ENCODE peak calls at places on chromosomes 13 and 19, in six cellular contexts. Y, P, D, J, Z and H are unnamed samples.

GRCh38 chr19:44757057-44757734 is 8.7 kb downstream of the BCL3 start:
- DNase-seq in Y (peak; percentile 49), P (peak; percentile 79), D (peak; percentile 78), J (peak; percentile 87), Z (peak; percentile 85), H (no peak)

GRCh38 chr13:38180100-38180499 is 169.6 kb upstream of the UFM1 start:
- DNase-seq in Y (no peak), P (peak; percentile 89), D (no peak), J (peak; percentile 50), Z (no peak), H (peak; percentile 94)

GRCh38 chr13:30052127-30052526 is 201.7 kb upstream of the UBL3 start:
- DNase-seq in Y (peak; percentile 71), P (no peak), D (no peak), J (no peak), Z (no peak), H (no peak)

GRCh38 chr13:41465215-41465907 is 8.0 kb downstream of the RGCC start:
- DNase-seq in Y (no peak), P (peak; percentile 88), D (peak; percentile 70), J (peak; percentile 81), Z (peak; percentile 83), H (peak; percentile 88)

GRCh38 chr13:42835012-42835411 is 53.6 kb downstream of the FAM216B start:
- DNase-seq in Y (no peak), P (no peak), D (no peak), J (no peak), Z (no peak), H (no peak)

GRCh38 chr19:43562698-43563241 is 12.6 kb downstream of the XRCC1 start:
- DNase-seq in Y (no peak), P (peak; percentile 92), D (peak; percentile 84), J (peak; percentile 89), Z (peak; percentile 90), H (peak; percentile 41)

GRCh38 chr13:67369895-67370660 is 139.9 kb upstream of the PCDH9 start:
- DNase-seq in Y (no peak), P (peak; percentile 97), D (no peak), J (peak; percentile 98), Z (no peak), H (peak; percentile 8)

GRCh38 chr19:55146648-55147218 is 2.3 kb downstream of the TNNT1 start:
- DNase-seq in Y (peak; percentile 96), P (no peak), D (no peak), J (no peak), Z (peak; percentile 60), H (peak; percentile 8)

GRCh38 chr13:89457977-89458376 is 1786.8 kb downstream of the SLITRK5 start:
- DNase-seq in Y (no peak), P (peak; percentile 90), D (no peak), J (peak; percentile 94), Z (no peak), H (peak; percentile 94)

DNA sequence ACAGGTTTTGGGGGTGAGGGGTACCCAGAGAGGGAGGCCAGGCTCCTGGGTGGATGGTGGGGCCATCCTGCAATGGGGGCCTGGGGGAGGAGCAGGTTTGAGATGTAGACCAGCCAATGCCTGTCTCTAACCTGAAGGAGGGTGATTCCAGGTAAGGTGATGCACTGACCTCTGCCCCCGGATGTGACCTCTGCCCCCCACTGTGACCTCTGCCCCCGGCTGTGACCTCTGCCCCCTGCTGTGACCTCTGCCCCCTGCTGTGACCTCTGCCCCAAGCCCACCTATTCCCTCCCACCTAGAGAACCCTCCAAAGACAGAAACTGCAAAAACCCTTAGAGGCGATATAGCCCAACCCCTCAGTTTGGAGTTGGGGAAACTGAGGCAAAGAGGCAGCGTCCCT is 10.3 kb upstream of the SPACA4 start:
- DNase-seq in Y (no peak), P (no peak), D (no peak), J (no peak), Z (no peak), H (no peak)
- H3K4me3 ChIP-seq in Y (no peak overlapping the region), P (no peak overlapping the region), D (no peak overlapping the region), J (no peak overlapping the region), Z (no peak overlapping the region), H (no peak overlapping the region)

GRCh38 chr19:57578487-57579205 is at the start of gene ZNF416:
- DNase-seq in Y (peak; percentile 100), P (peak; percentile 97), D (peak; percentile 99), J (peak; percentile 99), Z (peak; percentile 97), H (peak; percentile 96)
- TF ChIP-seq CTCF in Y (no peak), P (peak; percentile 13), D (no peak), J (peak; percentile 40), Z (peak; percentile 24), H (peak; percentile 27)

DNA sequence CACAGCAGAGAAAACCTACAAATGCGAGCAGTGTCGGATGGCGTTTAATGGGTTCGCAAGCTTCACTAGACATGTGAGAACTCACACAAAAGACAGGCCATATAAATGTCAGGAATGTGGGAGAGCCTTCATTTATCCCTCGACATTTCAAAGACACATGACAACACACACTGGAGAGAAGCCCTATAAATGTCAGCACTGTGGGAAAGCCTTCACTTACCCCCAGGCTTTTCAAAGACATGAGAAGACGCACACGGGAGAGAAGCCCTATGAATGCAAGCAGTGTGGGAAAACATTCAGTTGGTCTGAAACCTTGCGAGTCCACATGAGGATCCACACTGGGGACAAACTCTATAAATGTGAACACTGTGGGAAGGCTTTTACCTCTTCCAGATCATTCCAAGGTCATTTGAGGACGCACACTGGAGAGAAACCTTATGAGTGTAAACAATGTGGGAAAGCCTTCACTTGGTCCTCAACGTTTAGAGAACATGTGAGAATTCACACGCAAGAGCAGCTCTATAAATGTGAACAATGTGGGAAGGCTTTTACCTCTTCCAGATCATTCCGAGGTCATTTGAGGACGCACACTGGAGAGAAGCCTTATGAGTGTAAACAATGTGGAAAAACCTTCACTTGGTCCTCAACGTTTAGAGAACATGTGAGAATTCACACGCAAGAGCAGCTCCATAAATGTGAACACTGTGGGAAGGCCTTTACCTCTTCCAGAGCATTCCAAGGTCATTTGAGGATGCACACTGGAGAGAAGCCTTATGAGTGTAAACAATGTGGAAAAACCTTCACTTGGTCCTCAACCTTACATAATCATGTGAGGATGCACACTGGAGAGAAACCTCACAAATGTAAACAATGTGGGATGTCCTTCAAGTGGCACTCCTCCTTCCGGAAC is 16.8 kb downstream of the ZNF57 start:
- DNase-seq in Y (no peak), P (no peak), D (no peak), J (no peak), Z (no peak), H (no peak)
- H3K4me3 ChIP-seq in Y (no peak overlapping the region), P (no peak overlapping the region), D (no peak overlapping the region), J (no peak overlapping the region), Z (no peak overlapping the region), H (no peak overlapping the region)

GRCh38 chr13:113456116-113456702 is 2.9 kb upstream of the ADPRHL1 start:
- DNase-seq in Y (no peak), P (no peak), D (no peak), J (no peak), Z (no peak), H (no peak)
- TF ChIP-seq CTCF in Y (no peak), P (no peak), D (no peak), J (no peak), Z (no peak), H (no peak)

GRCh38 chr19:2032296-2032941 is 16.9 kb upstream of the BTBD2 start:
- DNase-seq in Y (no peak), P (peak; percentile 80), D (peak; percentile 98), J (peak; percentile 76), Z (peak; percentile 97), H (peak; percentile 81)
- H3K4me3 ChIP-seq in Y (no peak overlapping the region), P (no peak overlapping the region), D (no peak overlapping the region), J (no peak overlapping the region), Z (peak overlapping the region; percentile 24), H (no peak overlapping the region)